ENCODE peak calls at places on chromosomes 11 and 22, in seven cellular contexts. One of them, this sample, is unnamed.

GRCh38 chr11:62794201-62794775 is 2.5 kb upstream of the TMEM223 start:
- DNase-seq in H1: no peak
- DNase-seq in MV-4-11: no peak
- DNase-seq in endothelial cell: no peak
- DNase-seq in SK-N-DZ: no peak
- DNase-seq in fibroblast of pulmonary artery: no peak
- DNase-seq in DMS 273 treated with DMSO at 0.1 percent for 48 hours: no peak
- DNase-seq in this sample: no peak

GRCh38 chr11:12886508-12886907 is 122.6 kb upstream of the RASSF10 start:
- DNase-seq in SK-N-DZ: no peak
- DNase-seq in MV-4-11: no peak
- DNase-seq in DMS 273 treated with DMSO at 0.1 percent for 48 hours: no peak
- DNase-seq in fibroblast of pulmonary artery: no peak
- DNase-seq in H1: no peak
- DNase-seq in endothelial cell: no peak
- DNase-seq in this sample: no peak

GRCh38 chr22:29867260-29867659 is 15.7 kb upstream of the MTMR3 start:
- DNase-seq in SK-N-DZ: no peak
- DNase-seq in endothelial cell: no peak
- DNase-seq in DMS 273 treated with DMSO at 0.1 percent for 48 hours: no peak
- DNase-seq in fibroblast of pulmonary artery: no peak
- DNase-seq in MV-4-11: no peak
- DNase-seq in H1: no peak
- DNase-seq in this sample: no peak

GRCh38 chr11:128415539-128415938 is 171.8 kb downstream of the ETS1 start:
- DNase-seq in MV-4-11: no peak
- DNase-seq in H1: no peak
- DNase-seq in fibroblast of pulmonary artery: peak
- DNase-seq in endothelial cell: no peak
- DNase-seq in DMS 273 treated with DMSO at 0.1 percent for 48 hours: no peak
- DNase-seq in SK-N-DZ: no peak
- DNase-seq in this sample: no peak

GRCh38 chr11:12086271-12087074 is 23.9 kb upstream of the MICAL2 start:
- DNase-seq in DMS 273 treated with DMSO at 0.1 percent for 48 hours: peak
- DNase-seq in endothelial cell: no peak
- DNase-seq in SK-N-DZ: no peak
- DNase-seq in H1: no peak
- DNase-seq in MV-4-11: peak
- DNase-seq in fibroblast of pulmonary artery: peak
- DNase-seq in this sample: peak

GRCh38 chr11:57427692-57428082 is 766 bp upstream of the SLC43A3 start:
- DNase-seq in H1: no peak
- DNase-seq in SK-N-DZ: no peak
- DNase-seq in MV-4-11: no peak
- DNase-seq in endothelial cell: no peak
- DNase-seq in DMS 273 treated with DMSO at 0.1 percent for 48 hours: no peak
- DNase-seq in fibroblast of pulmonary artery: peak
- DNase-seq in this sample: no peak

GRCh38 chr11:77752518-77752917 is 68.0 kb downstream of the RSF1 start:
- DNase-seq in fibroblast of pulmonary artery: no peak
- DNase-seq in MV-4-11: no peak
- DNase-seq in H1: peak
- DNase-seq in SK-N-DZ: no peak
- DNase-seq in DMS 273 treated with DMSO at 0.1 percent for 48 hours: no peak
- DNase-seq in endothelial cell: no peak
- DNase-seq in this sample: no peak

GRCh38 chr11:120489799-120490198 is 21.7 kb upstream of the GRIK4 start:
- DNase-seq in H1: no peak
- DNase-seq in endothelial cell: no peak
- DNase-seq in MV-4-11: no peak
- DNase-seq in SK-N-DZ: no peak
- DNase-seq in DMS 273 treated with DMSO at 0.1 percent for 48 hours: no peak
- DNase-seq in fibroblast of pulmonary artery: no peak
- DNase-seq in this sample: no peak

GRCh38 chr11:69320756-69321741 is 27.1 kb downstream of the MYEOV start:
- DNase-seq in MV-4-11: no peak
- DNase-seq in SK-N-DZ: no peak
- DNase-seq in endothelial cell: no peak
- DNase-seq in DMS 273 treated with DMSO at 0.1 percent for 48 hours: no peak
- DNase-seq in H1: no peak
- DNase-seq in fibroblast of pulmonary artery: no peak
- DNase-seq in this sample: peak

GRCh38 chr11:95703059-95703458 is 86.5 kb downstream of the FAM76B start:
- DNase-seq in SK-N-DZ: no peak
- DNase-seq in H1: no peak
- DNase-seq in DMS 273 treated with DMSO at 0.1 percent for 48 hours: no peak
- DNase-seq in fibroblast of pulmonary artery: no peak
- DNase-seq in MV-4-11: no peak
- DNase-seq in endothelial cell: no peak
- DNase-seq in this sample: no peak

GRCh38 chr11:44623716-44624491 is 58.4 kb downstream of the CD82 start:
- DNase-seq in endothelial cell: no peak
- DNase-seq in H1: no peak
- DNase-seq in SK-N-DZ: no peak
- DNase-seq in DMS 273 treated with DMSO at 0.1 percent for 48 hours: no peak
- DNase-seq in fibroblast of pulmonary artery: peak
- DNase-seq in MV-4-11: no peak
- DNase-seq in this sample: peak

GRCh38 chr11:93131709-93132108 is 66.1 kb downstream of the SLC36A4 start:
- DNase-seq in SK-N-DZ: peak
- DNase-seq in DMS 273 treated with DMSO at 0.1 percent for 48 hours: no peak
- DNase-seq in endothelial cell: peak
- DNase-seq in H1: no peak
- DNase-seq in fibroblast of pulmonary artery: no peak
- DNase-seq in MV-4-11: no peak
- DNase-seq in this sample: no peak

GRCh38 chr11:24132471-24132870 is 364.4 kb upstream of the LUZP2 start:
- DNase-seq in fibroblast of pulmonary artery: no peak
- DNase-seq in SK-N-DZ: no peak
- DNase-seq in DMS 273 treated with DMSO at 0.1 percent for 48 hours: no peak
- DNase-seq in endothelial cell: no peak
- DNase-seq in MV-4-11: no peak
- DNase-seq in H1: no peak
- DNase-seq in this sample: no peak

GRCh38 chr22:19149047-19149883 is 827 bp downstream of the GSC2 start:
- DNase-seq in endothelial cell: no peak
- DNase-seq in MV-4-11: no peak
- DNase-seq in fibroblast of pulmonary artery: no peak
- DNase-seq in H1: no peak
- DNase-seq in DMS 273 treated with DMSO at 0.1 percent for 48 hours: no peak
- DNase-seq in SK-N-DZ: no peak
- DNase-seq in this sample: no peak

GRCh38 chr22:30994960-30995359 is 25.9 kb downstream of the TUG1 start:
- DNase-seq in DMS 273 treated with DMSO at 0.1 percent for 48 hours: no peak
- DNase-seq in endothelial cell: no peak
- DNase-seq in SK-N-DZ: no peak
- DNase-seq in H1: no peak
- DNase-seq in fibroblast of pulmonary artery: no peak
- DNase-seq in MV-4-11: no peak
- DNase-seq in this sample: no peak

GRCh38 chr11:68142028-68142412 is 20.8 kb upstream of the CHKA start:
- DNase-seq in H1: no peak
- DNase-seq in DMS 273 treated with DMSO at 0.1 percent for 48 hours: no peak
- DNase-seq in MV-4-11: peak
- DNase-seq in endothelial cell: no peak
- DNase-seq in SK-N-DZ: no peak
- DNase-seq in fibroblast of pulmonary artery: no peak
- DNase-seq in this sample: no peak

GRCh38 chr11:60921777-60922335 is 2.4 kb upstream of the TMEM132A start:
- DNase-seq in H1: no peak
- DNase-seq in endothelial cell: no peak
- DNase-seq in MV-4-11: no peak
- DNase-seq in SK-N-DZ: no peak
- DNase-seq in fibroblast of pulmonary artery: no peak
- DNase-seq in DMS 273 treated with DMSO at 0.1 percent for 48 hours: no peak
- DNase-seq in this sample: no peak

GRCh38 chr11:131392528-131393255 is 22.3 kb downstream of the NTM start:
- DNase-seq in endothelial cell: peak
- DNase-seq in fibroblast of pulmonary artery: no peak
- DNase-seq in MV-4-11: peak
- DNase-seq in H1: peak
- DNase-seq in SK-N-DZ: no peak
- DNase-seq in DMS 273 treated with DMSO at 0.1 percent for 48 hours: no peak
- DNase-seq in this sample: no peak